ENCODE peak calls at places on chromosomes 5 and 9, in nine cellular contexts. T, R, O, K, W, B, U, H and Q are unnamed samples. For H3K9me3 and H3K4me1, the result is how much of the 10 kb centered on the place peaks cover.

GRCh38 chr9:95623614-95624013 is 106.8 kb upstream of the PTCH1 start:
- DNase-seq in K (no peak), H (peak), O (no peak), U (no peak), B (no peak), T (no peak), R (no peak), W (no peak), Q (no peak)

GRCh38 chr5:1111727-1112289 is at the start of gene SLC12A7:
- DNase-seq in W (no peak), U (peak), K (no peak), T (peak), O (peak), R (no peak), H (peak), B (peak), Q (peak)

GRCh38 chr5:53355930-53356329 is 124.5 kb upstream of the FST start:
- DNase-seq in H (peak), O (no peak), B (no peak), U (no peak), R (peak), T (no peak), K (no peak), W (no peak), Q (no peak)

GRCh38 chr5:10467281-10468198 is 25.9 kb downstream of the ROPN1L start:
- DNase-seq in O (no peak), H (peak), K (peak), W (no peak), T (no peak), U (no peak), R (peak), B (peak), Q (no peak)

GRCh38 chr9:37029776-37030590 is 4.1 kb downstream of the PAX5 start:
- DNase-seq in B (peak), H (no peak), K (no peak), R (no peak), U (no peak), T (no peak), W (no peak), O (no peak), Q (no peak)

GRCh38 chr5:154970759-154971158 is 29.9 kb downstream of the MRPL22 start:
- DNase-seq in W (no peak), K (no peak), H (peak), O (no peak), R (peak), B (peak), T (no peak), U (no peak), Q (no peak)

GRCh38 chr9:29214162-29214520 is 1640.9 kb upstream of the C9orf72 start:
- DNase-seq in T (peak), K (peak), O (peak), R (no peak), B (no peak), H (no peak), U (no peak), W (no peak), Q (no peak)

GRCh38 chr5:10892135-10892910 is 131.3 kb upstream of the DAP start:
- DNase-seq in T (no peak), U (no peak), O (no peak), H (no peak), R (no peak), K (peak), B (peak), W (no peak), Q (no peak)

GRCh38 chr5:127111112-127111511 is 37.8 kb upstream of the C5orf63 start:
- DNase-seq in R (no peak), K (no peak), U (no peak), H (no peak), W (no peak), B (no peak), T (no peak), O (no peak), Q (no peak)

GRCh38 chr5:73338201-73339126 is 110.1 kb downstream of the FOXD1 start:
- DNase-seq in R (peak), W (no peak), O (no peak), K (peak), T (no peak), B (peak), H (no peak), U (no peak), Q (no peak)

GRCh38 chr5:39376293-39376714 is 12.0 kb upstream of the C9 start:
- DNase-seq in W (no peak), R (peak), B (peak), U (no peak), K (peak), H (peak), O (peak), T (peak), Q (peak)

GRCh38 chr9:89941875-89942274 is 337.1 kb downstream of the GADD45G start:
- DNase-seq in K (peak), R (peak), B (peak), T (no peak), U (no peak), W (peak), O (no peak), H (no peak), Q (no peak)

GRCh38 chr9:83707518-83707767 is 315 bp downstream of the UBQLN1 start:
- DNase-seq in H (peak), K (peak), T (no peak), B (peak), O (no peak), U (no peak), R (peak), W (peak), Q (no peak)

GRCh38 chr5:43256261-43256966 is 56.8 kb downstream of the HMGCS1 start:
- DNase-seq in H (no peak), R (no peak), W (no peak), K (no peak), T (no peak), U (no peak), O (no peak), B (no peak), Q (no peak)

GRCh38 chr9:70085241-70085640 is 41.6 kb downstream of the MAMDC2 start:
- DNase-seq in H (peak), W (no peak), T (no peak), O (peak), K (peak), U (no peak), R (peak), B (peak), Q (no peak)

GRCh38 chr5:90606539-90606938 is 47.9 kb downstream of the ADGRV1 start:
- DNase-seq in K (no peak), W (no peak), B (no peak), O (peak), U (no peak), H (no peak), T (no peak), R (no peak), Q (peak)

GRCh38 chr5:170752257-170753215 is 31.0 kb upstream of the GABRP start:
- DNase-seq in B (no peak), H (no peak), O (peak), T (peak), K (no peak), U (no peak), R (no peak), W (no peak), Q (peak)

GRCh38 chr5:108238461-108238860 is 143.4 kb downstream of the FBXL17 start:
- DNase-seq in R (no peak), O (no peak), K (no peak), W (no peak), T (no peak), B (no peak), H (no peak), U (no peak), Q (no peak)

GRCh38 chr9:9747787-9748186 is 865.0 kb downstream of the PTPRD start:
- DNase-seq in H (peak), B (no peak), W (no peak), R (peak), K (peak), U (no peak), T (no peak), O (no peak), Q (no peak)

GRCh38 chr5:178981381-178981780 is 13.7 kb downstream of the GRM6 start:
- DNase-seq in K (no peak), W (no peak), T (no peak), R (no peak), U (no peak), H (no peak), O (no peak), B (no peak), Q (no peak)

GRCh38 chr5:178986326-178986960 is 8.7 kb downstream of the GRM6 start:
- DNase-seq in W (no peak), U (no peak), R (no peak), B (no peak), K (no peak), O (no peak), T (no peak), H (no peak), Q (no peak)

GRCh38 chr5:178983728-178984127 is 11.4 kb downstream of the GRM6 start:
- DNase-seq in O (no peak), H (no peak), T (no peak), B (no peak), W (no peak), R (no peak), U (no peak), K (no peak), Q (no peak)

GRCh38 chr5:178982941-178983340 is 12.2 kb downstream of the GRM6 start:
- DNase-seq in K (no peak), R (no peak), T (no peak), O (no peak), H (no peak), U (no peak), B (no peak), W (no peak), Q (no peak)

DNA sequence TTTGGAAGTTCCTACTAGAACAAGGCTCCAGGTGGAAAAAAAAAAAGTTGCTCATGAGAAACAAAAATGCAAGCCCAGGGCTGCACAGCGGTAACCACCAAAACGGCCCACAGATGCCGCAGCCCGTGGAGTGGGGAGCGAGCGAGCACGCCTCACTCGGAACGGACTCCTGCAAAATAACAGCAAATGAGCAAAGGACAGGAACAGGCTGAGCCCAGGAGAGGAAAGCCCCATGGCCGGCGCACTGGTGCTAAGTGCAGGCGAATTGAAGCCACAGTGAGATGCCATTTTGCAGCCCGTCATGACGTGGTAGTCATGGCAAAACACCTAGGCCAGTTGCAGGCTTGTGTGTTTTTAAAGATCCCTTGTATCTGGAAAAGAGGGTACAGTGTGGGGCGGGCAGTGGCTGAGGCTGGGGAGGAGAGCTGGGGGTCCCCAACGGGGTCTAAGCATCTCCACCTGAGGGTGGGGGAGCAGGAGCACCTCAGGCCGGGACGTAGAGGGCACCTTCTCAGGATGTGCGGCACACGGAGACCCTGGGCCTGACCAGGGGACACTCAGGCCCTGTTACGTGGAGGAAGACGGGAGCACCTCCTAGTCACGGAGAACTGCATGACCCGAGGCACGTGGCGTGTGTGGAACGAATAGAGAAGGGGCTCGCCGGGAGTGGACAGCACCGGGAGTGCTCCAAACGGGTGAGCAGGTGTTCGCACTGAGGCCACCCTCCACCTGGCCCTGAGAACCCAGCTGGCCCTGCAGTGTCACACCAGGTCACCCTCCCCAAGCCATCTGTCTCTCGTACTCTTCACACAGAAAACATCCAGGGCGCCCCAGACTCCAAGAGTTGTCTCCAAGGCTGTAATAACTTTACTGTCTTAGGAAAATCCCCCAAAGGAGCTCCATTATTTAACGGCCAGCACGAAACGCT is 10.7 kb downstream of the GRM6 start:
- DNase-seq in H (no peak), B (no peak), O (no peak), W (no peak), T (no peak), R (no peak), U (no peak), K (no peak), Q (no peak)
- H3K9me3 ChIP-seq in H (under half), B (under half), O (under half), W (under half), T (under half), R (half or more), U (under half), K (under half), Q (under half)

GRCh38 chr5:138937392-138938387 is 62.6 kb upstream of the LRRTM2 start:
- DNase-seq in B (no peak), R (no peak), K (no peak), U (no peak), W (peak), O (no peak), T (no peak), H (no peak), Q (no peak)
- H3K27ac ChIP-seq in B (no peak), R (no peak), K (no peak), U (no peak), W (peak), O (no peak), T (no peak), H (no peak), Q (no peak)

DNA sequence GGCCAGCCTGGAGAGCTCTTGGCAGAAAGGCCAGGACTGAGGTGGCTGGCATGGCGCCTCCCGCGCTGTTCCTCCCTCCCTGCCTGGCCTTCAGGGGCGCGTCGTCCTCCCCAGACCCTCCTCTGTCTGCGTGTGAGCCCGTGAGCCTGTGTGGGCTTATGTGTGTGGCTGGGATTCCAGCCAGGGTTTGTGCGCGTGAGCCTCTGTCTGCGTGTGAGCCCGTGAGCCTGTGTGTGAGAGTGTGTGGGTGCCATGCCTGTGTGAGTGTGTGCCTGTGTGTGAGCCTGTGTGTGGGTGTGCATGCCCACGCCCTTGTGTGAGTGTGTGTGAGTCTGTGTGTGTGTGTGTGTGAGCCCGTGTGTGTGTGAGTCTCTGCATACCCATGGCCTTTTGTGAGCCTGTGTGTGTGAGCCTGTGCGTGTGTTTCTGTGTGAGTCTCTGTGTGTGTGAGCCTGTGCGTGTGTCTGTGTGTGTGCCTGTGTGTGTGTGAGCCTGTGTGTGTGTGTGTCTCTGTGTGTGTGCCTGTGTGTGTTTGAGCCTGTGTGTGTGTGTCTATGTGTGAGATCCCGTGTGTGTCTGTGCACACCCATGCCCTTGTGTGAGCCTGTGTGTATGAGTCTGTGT is 13.0 kb downstream of the RXRA start:
- DNase-seq in R (peak), O (no peak), W (no peak), B (peak), T (no peak), H (peak), K (no peak), U (peak), Q (no peak)
- H3K4me1 ChIP-seq in R (under half), O (under half), W (half or more), B (under half), T (half or more), H (under half), K (half or more), U (half or more), Q (under half)

GRCh38 chr9:96784021-96784420 is 6.1 kb upstream of the ZNF510 start:
- DNase-seq in B (no peak), U (no peak), K (no peak), W (no peak), T (no peak), H (no peak), R (no peak), O (no peak), Q (no peak)
- H3K9me3 ChIP-seq in B (under half), U (under half), K (half or more), W (under half), T (under half), H (under half), R (under half), O (under half), Q (under half)

GRCh38 chr9:124574944-124575343 is 67.7 kb upstream of the NR5A1 start:
- DNase-seq in U (no peak), O (no peak), B (peak), W (no peak), T (no peak), K (peak), R (peak), H (peak), Q (peak)
- H3K27ac ChIP-seq in U (no peak), O (no peak), B (peak), W (no peak), T (no peak), K (peak), R (peak), H (no peak), Q (no peak)

GRCh38 chr5:135240283-135240633 is 158.8 kb downstream of the MACROH2A1 start:
- DNase-seq in H (no peak), W (peak), B (no peak), T (no peak), K (no peak), O (no peak), U (no peak), R (no peak), Q (no peak)

GRCh38 chr5:135238622-135239460 is 160.2 kb downstream of the MACROH2A1 start:
- DNase-seq in R (no peak), B (no peak), W (peak), U (no peak), K (no peak), O (no peak), H (no peak), T (no peak), Q (no peak)

GRCh38 chr5:135240781-135241360 is 158.2 kb downstream of the MACROH2A1 start:
- DNase-seq in W (peak), R (no peak), O (no peak), K (no peak), U (no peak), T (no peak), B (no peak), H (no peak), Q (no peak)

GRCh38 chr5:135241536-135241935 is 157.5 kb downstream of the MACROH2A1 start:
- DNase-seq in W (peak), K (no peak), H (no peak), T (no peak), R (no peak), U (no peak), B (no peak), O (no peak), Q (no peak)

DNA sequence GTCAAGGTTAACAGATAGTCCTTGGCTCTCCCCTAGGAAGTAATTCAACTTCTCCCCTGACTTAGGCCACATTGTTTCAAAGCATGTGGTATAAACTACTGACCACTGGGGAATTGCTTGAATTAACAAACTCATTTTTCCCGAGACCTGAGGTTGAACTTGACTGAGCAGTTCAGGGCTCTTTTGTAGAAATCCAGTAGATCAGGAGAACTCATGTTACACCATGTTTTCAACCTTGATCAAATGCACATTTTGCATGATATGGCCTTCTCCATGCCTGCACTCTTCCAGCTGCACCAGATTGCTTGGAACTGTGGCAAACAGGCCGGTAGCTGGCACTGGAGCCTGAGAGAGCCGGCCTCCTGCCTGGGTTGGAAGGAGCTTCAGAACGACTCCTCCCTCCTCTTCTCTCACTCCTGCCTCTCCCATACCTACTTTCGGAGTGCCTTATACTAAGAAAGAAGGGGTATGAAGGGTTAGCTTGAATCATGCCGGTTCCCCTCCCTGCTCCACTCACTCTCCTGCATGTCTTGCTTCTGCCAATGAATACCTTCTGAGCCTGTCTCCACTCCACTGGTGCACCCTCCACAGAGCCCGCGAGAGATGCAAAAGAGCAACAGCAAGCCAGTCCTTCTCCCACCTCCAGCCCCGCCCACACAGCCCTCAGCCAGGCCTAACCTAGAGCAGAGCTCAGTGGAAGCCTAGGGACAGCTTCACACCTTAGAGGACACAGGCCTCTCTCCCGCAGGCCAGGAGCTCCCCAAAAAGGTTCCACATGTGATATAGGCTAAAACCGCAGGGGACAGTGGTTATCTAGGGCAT is 159.4 kb downstream of the MACROH2A1 start:
- DNase-seq in B (no peak), H (no peak), O (no peak), U (no peak), W (peak), K (peak), T (no peak), R (peak), Q (no peak)
- H3K4me1 ChIP-seq in B (under half), H (under half), O (under half), U (under half), W (under half), K (under half), T (half or more), R (under half), Q (under half)